ENCODE peak calls at places on chromosomes 3 and 15, in seven cellular contexts. P is cardiac fibroblast, F is fibroblast of lung, K is brain microvascular endothelial cell, R is tibial nerve, V is AG09319, D is heart right ventricle. B is an unnamed sample.

GRCh38 chr3:58038675-58039302 is 30.6 kb downstream of the FLNB start:
- DNase-seq in K (no peak), P (peak), R (no peak), F (no peak), V (no peak), D (no peak), B (no peak)

GRCh38 chr3:64417816-64418215 is 192.6 kb upstream of the PRICKLE2 start:
- DNase-seq in K (peak), R (no peak), F (peak), V (no peak), P (peak), D (no peak), B (no peak)

GRCh38 chr3:141401584-141402475 is 33.5 kb downstream of the ZBTB38 start:
- DNase-seq in R (no peak), V (no peak), P (no peak), F (peak), D (peak), K (no peak), B (no peak)

GRCh38 chr3:168040624-168041208 is 55.0 kb downstream of the GOLIM4 start:
- DNase-seq in F (peak), P (peak), D (no peak), K (peak), R (no peak), V (peak), B (peak)

GRCh38 chr3:9067352-9067975 is 104.2 kb upstream of the RAD18 start:
- DNase-seq in D (no peak), R (no peak), K (peak), V (peak), F (peak), P (peak), B (peak)

GRCh38 chr3:151798476-151798875 is 15.4 kb upstream of the AADAC start:
- DNase-seq in D (no peak), R (no peak), K (peak), V (no peak), F (no peak), P (peak), B (no peak)

GRCh38 chr3:24763421-24763820 is 268.8 kb upstream of the THRB start:
- DNase-seq in K (peak), R (no peak), F (peak), D (no peak), P (peak), V (no peak), B (no peak)

GRCh38 chr3:172203522-172204258 is 164.3 kb downstream of the FNDC3B start:
- DNase-seq in F (no peak), R (no peak), K (no peak), V (no peak), D (no peak), P (no peak), B (no peak)

GRCh38 chr3:141109761-141110160 is 58.6 kb downstream of the SPSB4 start:
- DNase-seq in V (no peak), D (no peak), K (no peak), R (no peak), P (no peak), F (no peak), B (no peak)

GRCh38 chr15:69666921-69667811 is 214.5 kb downstream of the RPLP1 start:
- DNase-seq in F (no peak), V (no peak), D (peak), R (no peak), K (no peak), P (no peak), B (no peak)

GRCh38 chr3:194382892-194383223 is 13.3 kb upstream of the LRRC15 start:
- DNase-seq in R (no peak), V (no peak), D (no peak), F (no peak), K (no peak), P (no peak), B (no peak)

GRCh38 chr3:68876112-68876713 is 56.1 kb downstream of the TAFA4 start:
- DNase-seq in K (peak), D (no peak), P (peak), R (no peak), V (peak), F (peak), B (peak)

GRCh38 chr3:4656646-4657318 is 163.6 kb downstream of the ITPR1 start:
- DNase-seq in V (no peak), P (no peak), F (no peak), R (no peak), K (no peak), D (no peak), B (no peak)

GRCh38 chr3:152505926-152506325 is 237.2 kb downstream of the MBNL1 start:
- DNase-seq in K (no peak), F (no peak), P (no peak), R (no peak), D (no peak), V (no peak), B (no peak)

GRCh38 chr3:76010252-76010651 is 224.9 kb upstream of the ZNF717 start:
- DNase-seq in F (no peak), V (no peak), R (no peak), P (no peak), K (no peak), D (no peak), B (no peak)

GRCh38 chr15:74369756-74370155 is 2.3 kb upstream of the CYP11A1 start:
- DNase-seq in P (no peak), F (no peak), V (no peak), R (no peak), D (no peak), K (no peak), B (no peak)

GRCh38 chr3:47376393-47376792 is 4.4 kb upstream of the PTPN23 start:
- DNase-seq in D (no peak), P (no peak), V (no peak), R (no peak), F (no peak), K (no peak), B (no peak)

GRCh38 chr3:107928084-107928445 is 162.8 kb downstream of the CD47 start:
- DNase-seq in V (no peak), D (no peak), F (peak), K (peak), R (no peak), P (peak), B (peak)

GRCh38 chr15:84814826-84815375 is 2.3 kb upstream of the ALPK3 start:
- DNase-seq in R (no peak), D (no peak), K (no peak), F (no peak), P (no peak), V (no peak), B (no peak)

GRCh38 chr15:84817461-84818081 is 415 bp downstream of the ALPK3 start:
- DNase-seq in F (no peak), D (no peak), V (no peak), R (no peak), P (no peak), K (no peak), B (no peak)

GRCh38 chr15:84818221-84819131 is 1.3 kb downstream of the ALPK3 start:
- DNase-seq in K (peak), R (no peak), D (no peak), F (peak), P (peak), V (no peak), B (no peak)

GRCh38 chr15:84819291-84819768 is 2.2 kb downstream of the ALPK3 start:
- DNase-seq in R (no peak), D (peak), F (no peak), K (no peak), V (no peak), P (no peak), B (no peak)

DNA sequence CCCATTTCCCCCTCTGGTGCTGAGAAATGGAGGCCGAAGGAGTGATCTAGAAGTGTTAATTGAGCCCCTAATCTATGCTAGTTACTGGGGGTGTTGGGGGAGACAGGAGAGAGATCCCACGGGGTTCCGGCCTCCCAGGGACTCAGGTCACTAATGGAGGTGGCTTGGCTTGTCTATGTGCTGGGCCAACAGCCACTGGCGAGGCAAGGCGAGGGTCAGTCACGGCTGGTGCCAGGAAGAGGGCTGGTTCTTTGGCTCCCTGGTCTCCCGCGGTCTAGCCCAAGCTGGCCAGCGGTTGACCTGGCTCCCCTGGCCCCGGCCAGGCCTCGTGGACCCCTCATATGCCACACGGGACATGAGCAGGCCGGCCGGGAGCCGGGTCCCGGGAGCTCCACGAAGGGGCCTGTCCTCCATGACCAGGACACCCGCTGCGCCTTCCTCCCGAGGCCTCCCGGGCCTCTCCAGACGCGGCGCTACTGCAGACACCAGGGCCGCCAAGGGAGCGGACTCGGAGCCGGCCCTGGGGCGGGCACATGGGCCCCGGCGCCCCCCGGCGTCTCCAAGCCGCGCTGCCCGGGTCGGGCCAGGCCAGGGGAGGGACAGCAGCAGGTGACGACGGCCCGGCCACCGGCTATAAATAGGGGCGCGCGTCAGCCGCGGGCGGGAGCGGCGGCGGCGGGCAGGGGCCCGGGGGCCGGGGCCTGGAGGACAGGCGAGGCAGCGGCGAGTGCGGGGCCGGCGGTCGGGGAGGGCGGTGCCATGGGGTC is at the start of gene ALPK3:
- DNase-seq in K (no peak), D (peak), V (no peak), F (no peak), P (no peak), R (no peak), B (no peak)
- TF ChIP-seq CTCF in K (peak), D (peak), V (no peak), F (no peak), P (no peak), R (no peak), B (no peak)

GRCh38 chr15:42069025-42069424 is 25.3 kb downstream of the PLA2G4D start:
- DNase-seq in P (no peak), D (no peak), F (no peak), K (no peak), V (no peak), R (no peak), B (no peak)
- TF ChIP-seq CTCF in P (no peak), D (no peak), F (no peak), K (no peak), V (no peak), R (no peak), B (no peak)

DNA sequence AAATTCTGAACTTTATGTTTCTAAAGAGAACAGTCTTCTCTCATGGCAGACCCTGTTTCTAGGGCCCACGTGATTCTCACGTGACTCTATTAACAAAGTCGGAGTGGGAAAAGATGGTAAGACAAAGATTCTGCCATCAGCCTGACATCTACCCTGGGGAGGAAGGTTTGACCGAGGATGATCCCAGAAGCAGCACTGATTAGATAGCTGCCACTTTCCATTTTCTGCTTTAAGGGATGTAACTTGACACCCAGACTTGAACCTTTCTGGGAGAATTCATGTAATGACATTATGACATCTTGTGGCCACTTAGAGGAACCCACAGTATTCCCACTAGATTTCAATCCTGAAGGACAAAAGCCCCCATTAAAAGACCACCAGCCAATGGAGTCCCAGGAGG is 480.3 kb upstream of the PROK2 start:
- DNase-seq in R (no peak), K (no peak), F (peak), P (peak), V (no peak), D (no peak), B (no peak)
- TF ChIP-seq CTCF in R (no peak), K (peak), F (peak), P (peak), V (peak), D (peak), B (peak)

DNA sequence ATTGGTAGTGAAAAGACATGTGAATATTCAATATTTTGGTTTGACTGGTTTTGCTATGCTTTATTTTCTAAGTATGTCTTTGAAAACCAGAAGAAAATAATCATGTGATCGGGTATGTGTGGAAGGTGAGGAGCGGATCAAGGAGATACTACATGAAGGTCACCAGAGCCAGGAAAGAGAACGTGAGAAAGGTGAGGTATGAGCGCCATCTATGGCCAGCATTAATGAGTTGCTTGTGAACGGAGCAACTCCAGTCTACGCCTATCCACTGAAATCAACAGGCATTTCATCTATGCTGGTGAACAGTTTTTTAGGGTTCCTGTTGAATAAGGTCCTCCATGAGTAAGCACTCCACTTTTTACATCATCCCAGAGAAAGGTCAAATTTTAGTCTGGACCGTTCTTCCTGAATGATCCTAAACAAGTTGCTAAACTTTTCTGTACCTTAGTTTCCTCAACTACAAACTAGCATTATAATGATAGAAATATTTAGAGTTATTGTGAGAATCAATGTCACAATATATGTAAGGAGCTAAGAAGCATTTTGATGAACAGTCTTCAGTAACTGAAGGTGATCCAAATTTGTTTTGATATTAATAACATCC is 1435.2 kb upstream of the CADM2 start:
- DNase-seq in D (no peak), V (no peak), F (peak), P (peak), K (peak), R (no peak), B (no peak)
- TF ChIP-seq CTCF in D (peak), V (peak), F (no peak), P (peak), K (peak), R (peak), B (peak)

GRCh38 chr15:44554934-44555723 is 18.2 kb downstream of the EIF3J start:
- DNase-seq in R (no peak), D (no peak), F (no peak), P (no peak), K (no peak), V (no peak), B (no peak)

GRCh38 chr15:44545934-44546802 is 9.2 kb downstream of the EIF3J start:
- DNase-seq in D (no peak), P (peak), K (peak), F (peak), R (no peak), V (no peak), B (peak)

GRCh38 chr15:44550734-44551133 is 13.8 kb downstream of the EIF3J start:
- DNase-seq in V (no peak), R (no peak), F (no peak), P (no peak), D (no peak), K (no peak), B (no peak)

GRCh38 chr15:44550256-44550655 is 13.3 kb downstream of the EIF3J start:
- DNase-seq in F (peak), R (no peak), K (peak), P (peak), D (no peak), V (no peak), B (peak)
- TF ChIP-seq CTCF in F (peak), R (peak), K (peak), P (peak), D (peak), V (peak), B (peak)

DNA sequence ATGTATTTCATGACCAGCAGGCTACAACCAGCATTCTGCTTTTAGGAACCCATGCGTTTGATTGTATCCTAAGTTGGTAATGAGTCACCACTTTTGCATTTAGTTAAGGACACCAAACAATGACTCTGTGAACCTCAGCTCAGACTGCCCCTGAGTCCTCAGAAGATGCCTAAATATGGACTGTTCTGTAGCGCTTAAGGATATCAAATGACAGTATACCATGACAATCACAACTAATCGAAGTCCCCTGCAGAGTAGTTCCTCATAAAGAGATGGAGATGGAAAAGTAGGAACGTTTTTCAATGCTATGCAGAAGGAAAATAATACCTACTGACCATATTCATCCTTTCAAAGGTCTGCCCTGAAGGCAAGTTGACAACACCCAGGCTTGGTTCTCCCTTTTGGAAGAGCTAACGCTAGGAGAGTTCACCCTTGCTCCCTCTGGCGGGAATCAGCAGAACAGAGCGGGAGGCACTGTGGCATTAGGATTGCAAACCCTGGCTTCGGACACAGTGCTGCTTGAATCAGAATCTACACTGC is 508.6 kb downstream of the FHIT start:
- DNase-seq in K (peak), P (peak), V (no peak), R (no peak), D (no peak), F (peak), B (peak)
- TF ChIP-seq CTCF in K (peak), P (peak), V (peak), R (no peak), D (no peak), F (peak), B (peak)